ENCODE peak calls at places on chromosomes 3 and 15, in five cellular contexts. Y is breast epithelium, D is cardiac fibroblast, L is GM12865, M is fibroblast of lung. I is an unnamed sample.

GRCh38 chr3:88033088-88033487 is 25.7 kb downstream of the CGGBP1 start:
- DNase-seq in Y (no peak), M (no peak), D (no peak), L (no peak), I (no peak)

GRCh38 chr15:101006931-101007687 is 88.0 kb downstream of the LRRK1 start:
- DNase-seq in Y (peak), D (peak), L (peak), M (peak), I (peak)

GRCh38 chr3:131977363-131977762 is 57.5 kb downstream of the CPNE4 start:
- DNase-seq in M (no peak), Y (no peak), D (no peak), L (no peak), I (no peak)

GRCh38 chr15:23686466-23687142 is 501 bp downstream of the NDN start:
- DNase-seq in L (no peak), D (no peak), Y (no peak), M (peak), I (no peak)

GRCh38 chr3:180250172-180250571 is 213.4 kb upstream of the PEX5L start:
- DNase-seq in Y (no peak), L (no peak), M (no peak), D (peak), I (no peak)

GRCh38 chr15:25087137-25087536 is 132.3 kb downstream of the SNRPN start:
- DNase-seq in D (no peak), L (no peak), Y (no peak), M (no peak), I (no peak)

GRCh38 chr3:189557824-189558223 is 73.4 kb upstream of the TP63 start:
- DNase-seq in Y (no peak), M (no peak), D (peak), L (no peak), I (no peak)

GRCh38 chr3:158845748-158846350 is 44.0 kb downstream of the MFSD1 start:
- DNase-seq in M (peak), D (peak), Y (no peak), L (peak), I (peak)

GRCh38 chr3:144652573-144652972 is 681.0 kb downstream of the DIPK2A start:
- DNase-seq in Y (no peak), L (no peak), M (peak), D (peak), I (peak)

GRCh38 chr3:157182879-157183278 is 22.9 kb upstream of the CCNL1 start:
- DNase-seq in L (no peak), D (no peak), Y (no peak), M (no peak), I (peak)

GRCh38 chr15:74793135-74794028 is 11.5 kb downstream of the CSK start:
- DNase-seq in Y (no peak), M (no peak), L (peak), D (peak), I (peak)

GRCh38 chr3:9812870-9813483 is 2.9 kb downstream of the TTLL3 start:
- DNase-seq in D (no peak), Y (no peak), L (no peak), M (no peak), I (no peak)

GRCh38 chr15:73922186-73923151 is 3.8 kb upstream of the LOXL1 start:
- DNase-seq in D (peak), Y (no peak), M (peak), L (no peak), I (peak)

GRCh38 chr3:159640220-159640619 is 348.4 kb upstream of the IL12A start:
- DNase-seq in L (no peak), D (no peak), M (no peak), Y (no peak), I (no peak)

GRCh38 chr3:138325990-138326389 is 3.7 kb downstream of the NME9 start:
- DNase-seq in Y (no peak), D (no peak), M (no peak), L (no peak), I (no peak)

GRCh38 chr3:129343643-129344360 is 65.1 kb downstream of the HMCES start:
- DNase-seq in Y (no peak), M (peak), D (peak), L (no peak), I (peak)

GRCh38 chr3:97871788-97872187 is 50.0 kb downstream of the CRYBG3 start:
- DNase-seq in Y (no peak), D (peak), M (peak), L (no peak), I (peak)

GRCh38 chr3:50267280-50267913 is 1.6 kb upstream of the SEMA3B start:
- DNase-seq in L (no peak), M (no peak), Y (no peak), D (no peak), I (peak)

GRCh38 chr3:142787719-142788118 is 63.9 kb downstream of the TRPC1 start:
- DNase-seq in D (no peak), L (no peak), Y (no peak), M (no peak), I (no peak)

GRCh38 chr15:58669108-58669507 is 80.4 kb downstream of the ADAM10 start:
- DNase-seq in Y (no peak), L (no peak), M (peak), D (no peak), I (peak)

GRCh38 chr3:100780223-100780622 is 70.9 kb downstream of the TFG start:
- DNase-seq in L (no peak), Y (no peak), D (no peak), M (no peak), I (no peak)

GRCh38 chr3:8767667-8768363 is 1.6 kb downstream of the OXTR start:
- DNase-seq in M (peak), Y (no peak), D (peak), L (peak), I (peak)

GRCh38 chr15:41396111-41396510 is 6.2 kb downstream of the NDUFAF1 start:
- DNase-seq in Y (no peak), D (no peak), L (no peak), M (no peak), I (no peak)

GRCh38 chr3:47283596-47284364 is 1.0 kb downstream of the KLHL18 start:
- DNase-seq in D (no peak), M (peak), Y (no peak), L (peak), I (peak)

GRCh38 chr15:84818221-84819131 is 1.3 kb downstream of the ALPK3 start:
- DNase-seq in D (peak), L (peak), Y (no peak), M (peak), I (peak)

GRCh38 chr15:100373942-100374341 is 32.2 kb upstream of the ADAMTS17 start:
- DNase-seq in D (no peak), Y (no peak), M (no peak), L (no peak), I (no peak)

GRCh38 chr3:184602406-184603155 is 41.0 kb downstream of the EPHB3 start:
- DNase-seq in D (no peak), M (no peak), Y (no peak), L (no peak), I (no peak)

GRCh38 chr3:169636928-169637327 is 26.6 kb downstream of the MECOM start:
- DNase-seq in D (no peak), M (no peak), L (no peak), Y (no peak), I (no peak)

GRCh38 chr3:141403576-141403975 is 35.3 kb downstream of the ZBTB38 start:
- DNase-seq in M (no peak), Y (no peak), D (no peak), L (peak), I (no peak)

GRCh38 chr15:39629376-39629775 is 48.5 kb downstream of the THBS1 start:
- DNase-seq in M (no peak), D (peak), Y (no peak), L (peak), I (peak)

GRCh38 chr3:4983739-4984510 is 4.7 kb downstream of the BHLHE40 start:
- DNase-seq in Y (no peak), M (peak), L (peak), D (peak), I (peak)

GRCh38 chr3:168803536-168803935 is 707.8 kb upstream of the GOLIM4 start:
- DNase-seq in M (peak), D (peak), Y (no peak), L (no peak), I (peak)

GRCh38 chr3:25843332-25843731 is 53.4 kb downstream of the OXSM start:
- DNase-seq in D (peak), Y (no peak), L (no peak), M (peak), I (peak)

GRCh38 chr3:186413615-186414415 is 51.8 kb upstream of the DGKG start:
- DNase-seq in Y (no peak), L (peak), D (peak), M (peak), I (no peak)
- H3K4me3 ChIP-seq in Y (peak), L (peak), D (peak), M (peak), I (peak)

GRCh38 chr15:31522056-31522455 is 195.4 kb downstream of the KLF13 start:
- DNase-seq in M (no peak), Y (no peak), L (no peak), D (no peak), I (no peak)

GRCh38 chr15:31525988-31526665 is 199.5 kb downstream of the KLF13 start:
- DNase-seq in L (no peak), M (no peak), Y (no peak), D (no peak), I (no peak)

GRCh38 chr15:31525296-31525695 is 198.7 kb downstream of the KLF13 start:
- DNase-seq in M (no peak), L (no peak), Y (no peak), D (no peak), I (no peak)

GRCh38 chr15:31523027-31523654 is 196.5 kb downstream of the KLF13 start:
- DNase-seq in D (no peak), L (no peak), Y (no peak), M (no peak), I (no peak)

GRCh38 chr15:31523655-31524049 is 197.0 kb downstream of the KLF13 start:
- DNase-seq in L (no peak), D (no peak), Y (no peak), M (no peak), I (no peak)
- TF ChIP-seq CTCF in L (no peak), D (no peak), Y (no peak), M (no peak), I (no peak)

DNA sequence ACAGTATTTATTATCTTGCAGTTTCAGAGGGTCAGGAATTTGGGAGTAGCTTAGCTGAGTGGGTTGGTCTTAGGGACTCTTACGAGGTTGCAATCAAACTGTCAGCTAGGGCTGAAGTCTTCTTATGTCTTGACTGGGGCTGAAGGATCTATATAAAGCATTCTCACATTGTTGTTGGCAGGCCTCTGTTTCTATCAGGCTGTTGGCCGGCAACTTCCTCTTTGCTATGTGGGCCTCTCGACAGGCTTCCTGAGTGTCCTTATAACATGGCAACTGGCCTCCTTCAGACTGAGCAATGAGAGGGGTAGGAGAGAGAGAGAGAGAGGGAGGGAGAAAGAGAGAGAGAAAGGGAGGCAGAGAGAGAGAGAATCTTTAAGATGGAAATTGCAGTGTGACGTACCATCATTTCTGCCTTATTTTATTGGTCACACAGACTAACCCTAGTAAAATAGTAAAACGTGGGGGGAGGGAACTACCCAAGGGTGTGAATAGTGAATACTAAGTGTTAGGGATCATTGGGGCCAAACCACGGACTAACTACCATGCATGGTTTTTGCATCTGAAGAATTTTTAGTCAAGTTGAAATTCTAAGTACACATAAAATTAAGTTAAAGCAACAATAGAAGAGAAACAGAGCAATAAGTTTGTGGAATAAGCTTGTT is 16.1 kb downstream of the FGF7 start:
- DNase-seq in M (no peak), Y (no peak), D (no peak), L (peak), I (peak)
- H3K4me3 ChIP-seq in M (no peak), Y (no peak), D (no peak), L (no peak), I (no peak)

DNA sequence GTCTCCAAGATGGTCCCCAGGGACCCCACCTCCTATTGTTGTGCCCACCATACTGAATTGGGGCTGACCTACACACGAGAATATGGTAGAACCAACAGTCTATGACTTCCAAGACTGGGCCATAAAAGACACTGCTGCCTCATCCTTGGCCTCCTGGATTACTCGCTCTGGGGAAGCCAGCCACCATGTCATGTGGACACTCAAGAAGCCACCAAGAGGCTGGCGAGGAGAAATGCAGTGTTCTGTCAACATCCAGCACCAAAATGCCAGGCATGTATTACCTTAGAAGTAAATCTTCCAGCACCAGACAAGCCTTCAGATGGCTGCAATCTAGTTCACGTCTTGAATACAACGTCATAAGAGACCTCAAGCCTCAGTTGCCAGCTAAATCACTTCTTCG is 17.1 kb upstream of the TPM1 start:
- DNase-seq in Y (no peak), D (no peak), L (no peak), M (no peak), I (no peak)
- TF ChIP-seq CTCF in Y (no peak), D (no peak), L (no peak), M (no peak), I (no peak)

GRCh38 chr3:42937334-42937733 is 31.4 kb downstream of the ZNF662 start:
- DNase-seq in M (no peak), L (no peak), D (no peak), Y (no peak), I (no peak)
- H3K4me3 ChIP-seq in M (no peak), L (no peak), D (no peak), Y (no peak), I (no peak)

GRCh38 chr3:23202203-23202920 is 765 bp upstream of the UBE2E2 start:
- DNase-seq in M (peak), D (peak), Y (peak), L (peak), I (peak)

GRCh38 chr3:23206371-23206770 is 3.2 kb downstream of the UBE2E2 start:
- DNase-seq in M (no peak), D (no peak), L (no peak), Y (no peak), I (no peak)

GRCh38 chr3:23202921-23203650 is at the start of gene UBE2E2:
- DNase-seq in Y (peak), L (peak), D (peak), M (peak), I (peak)

GRCh38 chr3:23201154-23201838 is 1.8 kb upstream of the UBE2E2 start:
- DNase-seq in L (no peak), Y (no peak), M (no peak), D (no peak), I (no peak)

GRCh38 chr3:23203651-23204111 is 554 bp downstream of the UBE2E2 start:
- DNase-seq in Y (no peak), M (peak), L (peak), D (no peak), I (peak)
- TF ChIP-seq CTCF in Y (no peak), M (no peak), L (no peak), D (no peak), I (no peak)

DNA sequence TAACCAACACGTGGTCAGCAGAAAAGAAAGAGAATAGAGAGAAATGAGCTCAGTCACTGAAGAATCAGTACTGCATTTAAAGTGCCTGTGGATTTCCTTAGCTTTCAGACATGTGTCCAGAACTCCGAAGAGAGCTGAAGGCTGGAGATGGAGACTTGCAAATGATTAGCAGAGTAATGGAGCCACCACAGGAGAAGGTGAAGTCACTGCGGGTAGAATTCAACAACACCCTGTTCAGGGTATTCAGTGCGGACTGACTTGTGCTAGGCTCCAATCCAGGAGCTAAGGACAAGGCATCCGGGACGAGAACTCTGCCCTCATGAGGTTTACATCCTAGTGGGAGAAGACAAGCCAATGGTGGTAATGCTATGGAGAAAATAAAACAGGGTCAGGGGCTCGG is 4.2 kb downstream of the EIF4E3 start:
- DNase-seq in Y (no peak), M (no peak), D (no peak), L (no peak), I (no peak)
- H3K4me3 ChIP-seq in Y (no peak), M (no peak), D (no peak), L (no peak), I (no peak)

I was measured in choroid plexus epithelial cell.